ENCODE peak calls at places on chromosomes 16 and 17, in four cellular contexts. G is GM12878, M is A549, U is SK-N-SH. D is an unnamed sample.

GRCh38 chr17:33716937-33717336 is 423.8 kb upstream of the ASIC2 start:
- DNase-seq in U (no peak), M (no peak), G (no peak), D (no peak)

GRCh38 chr16:79687249-79687768 is 86.8 kb upstream of the MAF start:
- DNase-seq in U (no peak), M (no peak), G (no peak), D (no peak)

GRCh38 chr16:68445458-68445857 is 2.9 kb downstream of the SMPD3 start:
- DNase-seq in M (peak), G (peak), U (peak), D (peak)

GRCh38 chr16:15434425-15435215 is at the start of gene BMERB1:
- DNase-seq in M (peak), U (peak), G (no peak), D (no peak)

GRCh38 chr17:80116923-80117380 is 15.6 kb downstream of the GAA start:
- DNase-seq in G (no peak), U (peak), M (no peak), D (no peak)

GRCh38 chr17:44198721-44199552 is 747 bp downstream of the ATXN7L3 start:
- DNase-seq in U (peak), G (no peak), M (peak), D (no peak)

GRCh38 chr17:40473573-40474365 is 27.7 kb downstream of the TNS4 start:
- DNase-seq in M (peak), G (no peak), U (no peak), D (no peak)

GRCh38 chr17:82098939-82099765 is 1.1 kb upstream of the FASN start:
- DNase-seq in G (no peak), U (no peak), M (no peak), D (no peak)

GRCh38 chr17:42345396-42346078 is 42.7 kb downstream of the STAT3 start:
- DNase-seq in U (no peak), M (no peak), G (no peak), D (no peak)

GRCh38 chr16:1639840-1640239 is 27.7 kb downstream of the CRAMP1 start:
- DNase-seq in M (no peak), G (no peak), U (no peak), D (no peak)

GRCh38 chr17:42618442-42619150 is 9.1 kb downstream of the TUBG1 start:
- DNase-seq in M (peak), U (peak), G (peak), D (peak)

GRCh38 chr16:24955975-24956731 is 59.0 kb downstream of the ARHGAP17 start:
- DNase-seq in G (no peak), U (no peak), M (no peak), D (no peak)

GRCh38 chr16:495127-495748 is 32.3 kb upstream of the CAPN15 start:
- DNase-seq in U (peak), M (peak), G (no peak), D (peak)

GRCh38 chr17:18992454-18993130 is 12.0 kb downstream of the FAM83G start:
- DNase-seq in M (no peak), U (no peak), G (peak), D (no peak)

GRCh38 chr17:29237476-29238132 is 9.1 kb upstream of the CRYBA1 start:
- DNase-seq in U (no peak), M (no peak), G (no peak), D (no peak)

GRCh38 chr16:85296859-85297698 is 184.8 kb upstream of the CIBAR2 start:
- DNase-seq in M (peak), G (no peak), U (peak), D (peak)

GRCh38 chr16:62794724-62795123 is 758.5 kb upstream of the CDH8 start:
- DNase-seq in M (no peak), U (no peak), G (no peak), D (no peak)

GRCh38 chr16:85611455-85612190 is 1.5 kb upstream of the GSE1 start:
- DNase-seq in G (no peak), M (peak), U (peak), D (peak)

GRCh38 chr17:76673729-76674128 is 30.2 kb upstream of the ST6GALNAC1 start:
- DNase-seq in M (no peak), U (peak), G (no peak), D (no peak)

GRCh38 chr16:24671455-24671954 is 57.9 kb upstream of the TNRC6A start:
- DNase-seq in U (peak), G (no peak), M (no peak), D (no peak)

GRCh38 chr16:49747654-49748053 is 108.3 kb downstream of the ZNF423 start:
- DNase-seq in M (no peak), U (no peak), G (no peak), D (no peak)

GRCh38 chr17:48513097-48513496 is 17.7 kb downstream of the HOXB1 start:
- DNase-seq in M (no peak), U (no peak), G (no peak), D (no peak)

GRCh38 chr17:78082988-78083387 is 45.6 kb downstream of the TMC6 start:
- DNase-seq in M (no peak), G (no peak), U (no peak), D (no peak)

GRCh38 chr16:79485020-79485419 is 115.5 kb downstream of the MAF start:
- DNase-seq in U (no peak), M (no peak), G (no peak), D (no peak)

GRCh38 chr17:15973016-15973415 is 26.5 kb downstream of the ZSWIM7 start:
- DNase-seq in M (no peak), U (no peak), G (no peak), D (no peak)

GRCh38 chr16:9049241-9049640 is 42.2 kb upstream of the HAPSTR1 start:
- DNase-seq in M (no peak), U (no peak), G (no peak), D (no peak)

GRCh38 chr17:4358154-4358553 is 8.3 kb downstream of the UBE2G1 start:
- DNase-seq in G (no peak), M (no peak), U (no peak), D (no peak)

GRCh38 chr16:89146211-89147005 is 25.1 kb upstream of the CDH15 start:
- DNase-seq in G (no peak), M (no peak), U (no peak), D (no peak)

GRCh38 chr17:32463304-32463703 is 19.0 kb downstream of the PSMD11 start:
- DNase-seq in U (no peak), M (no peak), G (no peak), D (no peak)

DNA sequence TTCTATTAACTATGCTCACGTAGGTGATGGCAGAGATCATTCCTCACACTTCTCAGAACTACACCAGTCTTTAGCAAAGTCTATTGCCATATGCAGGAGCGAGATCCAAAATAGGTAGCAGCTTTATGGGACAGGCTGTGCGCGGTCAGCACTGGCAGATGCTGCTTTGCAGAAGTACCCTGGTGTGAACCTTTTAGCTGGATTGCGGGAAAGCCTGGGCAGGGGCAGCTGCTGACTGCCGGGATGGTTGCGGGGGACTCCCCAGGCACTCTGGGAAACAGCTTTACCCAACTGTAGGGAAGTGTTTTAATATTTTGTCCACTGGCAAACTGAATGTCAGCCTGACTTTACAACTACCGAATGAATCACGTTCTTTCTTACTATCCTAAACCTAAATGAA is 251.3 kb downstream of the HS3ST3A1 start:
- DNase-seq in M (no peak), U (no peak), G (no peak), D (no peak)
- TF ChIP-seq MAX in M (no peak), U (no peak), G (no peak), D (no peak)

GRCh38 chr17:68600123-68600880 is 865 bp downstream of the FAM20A start:
- DNase-seq in U (peak), G (no peak), M (peak), D (peak)

GRCh38 chr17:68602267-68602644 is 1.1 kb upstream of the FAM20A start:
- DNase-seq in U (no peak), M (no peak), G (no peak), D (no peak)

GRCh38 chr17:68601565-68602266 is 549 bp upstream of the FAM20A start:
- DNase-seq in M (no peak), G (no peak), U (no peak), D (no peak)

GRCh38 chr17:68599873-68600122 is 1.4 kb downstream of the FAM20A start:
- DNase-seq in G (no peak), U (no peak), M (no peak), D (no peak)

GRCh38 chr17:68600881-68601564 is at the start of gene FAM20A:
- DNase-seq in U (peak), M (peak), G (no peak), D (no peak)
- TF ChIP-seq PBX3 in U (no peak), M (no peak), G (no peak), D (no peak)

GRCh38 chr17:67532326-67532871 is 155.3 kb downstream of the PITPNC1 start:
- DNase-seq in G (no peak), U (no peak), M (no peak), D (no peak)

GRCh38 chr17:67534941-67535340 is 157.9 kb downstream of the PITPNC1 start:
- DNase-seq in U (no peak), M (no peak), G (no peak), D (no peak)

GRCh38 chr17:67528751-67529436 is 151.8 kb downstream of the PITPNC1 start:
- DNase-seq in M (peak), U (peak), G (no peak), D (peak)

GRCh38 chr17:67526700-67527099 is 149.6 kb downstream of the PITPNC1 start:
- DNase-seq in U (no peak), G (no peak), M (no peak), D (no peak)

DNA sequence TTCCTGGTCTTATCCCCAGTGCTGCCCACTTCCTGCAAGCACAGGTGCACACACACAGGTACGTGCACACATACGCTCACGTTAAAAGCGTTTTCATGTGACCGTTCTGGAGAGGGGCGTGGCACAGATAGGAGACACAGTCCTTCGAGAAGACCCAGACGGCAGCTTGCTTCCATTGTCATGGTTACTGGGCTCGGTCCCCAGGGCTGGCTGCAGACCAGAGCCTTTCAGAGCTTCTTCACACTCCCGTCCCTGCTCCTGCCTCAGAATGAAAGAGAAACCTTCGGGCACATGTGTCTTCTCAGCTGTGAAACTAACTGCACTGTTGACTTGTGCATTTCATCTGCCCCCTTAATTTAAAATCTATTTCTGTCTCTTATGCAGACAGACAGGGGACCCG is 154.2 kb downstream of the PITPNC1 start:
- DNase-seq in M (no peak), U (peak), G (no peak), D (no peak)
- TF ChIP-seq MAX in M (no peak), U (no peak), G (no peak), D (no peak)

DNA sequence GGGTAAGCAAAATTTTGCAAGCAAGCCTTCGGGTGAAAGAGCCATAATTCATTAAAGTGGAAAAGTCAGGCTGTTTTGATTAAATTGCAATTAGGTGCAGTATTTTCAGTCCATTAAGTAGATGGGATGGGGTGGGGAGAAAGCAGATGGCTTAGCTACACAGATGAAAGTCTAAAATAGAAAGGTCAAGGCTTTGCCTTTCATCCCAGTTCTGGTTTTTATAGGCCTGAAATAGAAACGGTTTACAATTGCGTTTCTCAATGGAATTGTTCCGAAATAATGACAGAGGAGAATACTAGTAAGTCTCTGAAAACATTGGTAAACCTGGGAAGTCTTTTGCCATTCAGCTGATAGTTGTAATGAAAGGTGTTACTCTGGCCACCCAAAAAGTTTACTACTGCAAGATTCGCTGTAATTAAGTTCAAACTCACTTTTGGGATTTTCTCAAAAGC is 1.5 kb downstream of the PPM1E start:
- DNase-seq in G (no peak), U (peak), M (no peak), D (no peak)
- TF ChIP-seq PBX3 in G (no peak), U (no peak), M (no peak), D (no peak)

GRCh38 chr17:75046583-75047289 is at the start of the genes ATP5PD and KCTD2:
- DNase-seq in U (peak), M (peak), G (peak), D (peak)

GRCh38 chr17:75048396-75048933 is 1.4 kb downstream of the KCTD2 start:
- DNase-seq in U (no peak), M (no peak), G (no peak), D (no peak)

GRCh38 chr17:75049057-75049456 is 2.0 kb downstream of the KCTD2 start:
- DNase-seq in M (no peak), U (no peak), G (no peak), D (peak)

GRCh38 chr17:75044716-75045115 is 2.1 kb downstream of the ATP5PD start:
- DNase-seq in M (no peak), G (no peak), U (no peak), D (no peak)

DNA sequence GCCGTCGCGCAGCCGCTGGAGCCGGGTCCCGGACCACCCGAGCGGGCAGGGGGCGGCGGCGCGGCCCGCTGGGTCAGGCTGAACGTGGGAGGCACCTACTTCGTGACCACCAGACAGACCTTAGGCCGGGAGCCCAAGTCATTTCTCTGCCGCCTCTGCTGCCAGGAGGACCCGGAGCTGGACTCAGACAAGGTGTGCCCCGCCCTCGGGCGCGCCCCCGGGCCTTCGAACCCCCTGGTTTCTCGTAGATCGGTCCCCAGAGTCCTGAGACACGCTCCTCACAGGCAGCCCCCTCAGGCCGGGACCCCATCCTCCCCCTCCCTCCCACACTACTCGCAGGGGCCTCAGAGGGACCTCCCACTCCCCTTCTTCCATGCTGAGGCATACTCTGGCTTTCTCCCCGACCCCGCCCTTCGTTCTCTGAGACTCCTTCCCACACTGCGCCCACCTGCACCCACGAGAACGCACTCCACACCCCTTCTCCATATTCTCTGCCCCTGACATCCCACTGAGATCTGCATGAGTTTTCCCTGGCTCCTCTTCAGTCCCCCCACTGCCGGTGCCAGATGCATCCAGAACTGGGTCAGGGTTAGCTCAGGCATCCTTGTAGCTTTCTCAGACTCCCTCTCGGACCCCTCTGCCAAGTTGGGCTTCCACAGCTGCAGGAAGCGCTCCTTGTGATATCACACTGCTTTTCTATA is 523 bp downstream of the KCTD2 start:
- DNase-seq in U (no peak), G (no peak), M (no peak), D (no peak)
- TF ChIP-seq MAX in U (no peak), G (no peak), M (no peak), D (no peak)

DNA sequence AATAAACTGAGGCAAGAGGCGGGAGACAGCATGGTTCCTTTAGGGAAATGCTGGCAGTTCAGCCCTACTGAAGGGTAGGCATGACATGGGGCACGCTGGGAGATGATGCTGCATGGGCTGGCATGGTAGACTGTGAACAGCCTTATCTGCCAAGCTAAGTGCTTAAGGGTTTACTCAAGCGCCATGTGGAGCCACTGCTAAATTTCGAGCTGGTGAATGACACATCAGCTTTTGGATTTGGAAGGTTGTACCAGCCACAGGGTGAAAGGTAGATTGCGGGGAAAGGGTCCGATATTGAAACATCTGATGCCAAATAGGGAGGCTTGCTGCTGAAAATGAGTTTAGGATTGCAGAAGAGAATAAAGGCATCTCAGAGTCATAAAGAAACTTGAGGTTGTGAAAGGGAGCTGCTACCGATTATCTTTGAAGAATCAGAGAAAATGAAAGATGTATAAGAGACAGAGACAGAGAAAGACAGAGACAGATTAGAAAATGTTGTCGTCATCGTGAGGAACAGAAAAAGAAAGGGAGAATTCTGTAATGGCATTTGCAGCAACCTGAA is 16.4 kb downstream of the PIK3R5 start:
- DNase-seq in U (no peak), M (no peak), G (no peak), D (no peak)
- TF ChIP-seq PBX3 in U (no peak), M (no peak), G (no peak), D (no peak)

GRCh38 chr16:46607529-46607928 is 13.7 kb downstream of the SHCBP1 start:
- DNase-seq in M (peak), U (no peak), G (no peak), D (peak)
- TF ChIP-seq MAX in M (no peak), U (no peak), G (no peak), D (no peak)

GRCh38 chr17:46876926-46877325 is 25.5 kb downstream of the WNT9B start:
- DNase-seq in U (no peak), G (no peak), M (no peak), D (no peak)

GRCh38 chr17:46873941-46874645 is 22.7 kb downstream of the WNT9B start:
- DNase-seq in G (no peak), U (no peak), M (no peak), D (no peak)

GRCh38 chr17:46876353-46876887 is 25.0 kb downstream of the WNT9B start:
- DNase-seq in U (peak), G (no peak), M (peak), D (peak)

GRCh38 chr17:46875849-46876352 is 24.5 kb downstream of the WNT9B start:
- DNase-seq in U (no peak), G (no peak), M (peak), D (no peak)

GRCh38 chr17:46874906-46875305 is 23.5 kb downstream of the WNT9B start:
- DNase-seq in U (no peak), M (no peak), G (no peak), D (no peak)
- TF ChIP-seq PBX3 in U (no peak), M (no peak), G (no peak), D (no peak)

GRCh38 chr17:61002316-61002736 is 324.7 kb downstream of the BCAS3 start:
- DNase-seq in M (peak), U (peak), G (no peak), D (peak)
- TF ChIP-seq MAX in M (no peak), U (peak), G (no peak), D (no peak)